ENCODE peak calls at places on chromosomes 7 and 10, in seven cellular contexts. B, N, T, Z, I, H and E are unnamed samples.
A peak's percentile ranks its signal among the peaks of the same experiment; 100 is the strongest.

GRCh38 chr10:71086439-71087080 is 125.8 kb upstream of the UNC5B start:
- DNase-seq in B (no peak), N (no peak), T (no peak), Z (peak; percentile 22), I (no peak), H (no peak), E (no peak)

GRCh38 chr7:17054206-17054605 is 172.4 kb upstream of the AGR3 start:
- DNase-seq in B (no peak), N (no peak), T (no peak), Z (no peak), I (no peak), H (no peak), E (no peak)

GRCh38 chr10:1404236-1404952 is 332.9 kb downstream of the ADARB2 start:
- DNase-seq in B (no peak), N (no peak), T (no peak), Z (no peak), I (no peak), H (no peak), E (no peak)

GRCh38 chr10:104683567-104683966 is 42.5 kb downstream of the SORCS3 start:
- DNase-seq in B (no peak), N (no peak), T (no peak), Z (no peak), I (no peak), H (no peak), E (no peak)

GRCh38 chr7:936131-937054 is 18.1 kb downstream of the ADAP1 start:
- DNase-seq in B (peak; percentile 71), N (no peak), T (peak; percentile 95), Z (peak; percentile 31), I (peak; percentile 13), H (peak; percentile 48), E (no peak)

GRCh38 chr10:121092341-121093099 is 241.4 kb downstream of the WDR11 start:
- DNase-seq in B (no peak), N (no peak), T (no peak), Z (peak; percentile 34), I (no peak), H (peak; percentile 10), E (no peak)

GRCh38 chr10:74822101-74822500 is 4.3 kb upstream of the KAT6B start:
- DNase-seq in B (no peak), N (no peak), T (no peak), Z (peak; percentile 98), I (no peak), H (no peak), E (no peak)

GRCh38 chr10:133170092-133170491 is 10.1 kb downstream of the KNDC1 start:
- DNase-seq in B (no peak), N (peak; percentile 18), T (no peak), Z (no peak), I (no peak), H (no peak), E (no peak)

GRCh38 chr10:24694086-24694485 is 29.6 kb downstream of the ARHGAP21 start:
- DNase-seq in B (no peak), N (no peak), T (no peak), Z (no peak), I (peak; percentile 52), H (no peak), E (no peak)
- H3K4me2 ChIP-seq in B (no peak overlapping the region), N (no peak overlapping the region), T (no peak overlapping the region), Z (no peak overlapping the region), I (no peak overlapping the region), H (no peak overlapping the region), E (no peak overlapping the region)

DNA sequence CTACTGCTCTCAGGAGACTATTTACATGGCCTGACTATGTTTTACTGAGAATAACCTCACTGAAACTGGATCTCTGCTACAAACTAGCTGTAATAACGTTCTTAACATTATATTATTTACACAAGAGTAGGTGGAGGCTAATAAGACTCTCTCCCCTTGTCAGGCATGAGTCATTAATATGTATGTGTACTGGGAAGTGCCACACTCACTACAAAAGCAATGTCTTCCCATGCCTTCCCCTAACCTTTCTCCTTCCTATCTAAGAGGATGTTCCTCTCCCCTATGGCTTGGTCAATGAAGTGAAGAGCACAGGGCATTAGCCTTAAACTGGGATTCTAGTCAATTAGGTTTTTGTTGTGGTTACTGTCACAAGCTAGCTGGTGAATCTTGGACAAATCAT is 147.9 kb downstream of the DGKB start:
- DNase-seq in B (no peak), N (no peak), T (no peak), Z (peak; percentile 81), I (peak; percentile 76), H (no peak), E (peak; percentile 67)
- H3K4me2 ChIP-seq in B (peak overlapping the region; percentile 23), N (no peak overlapping the region), T (no peak overlapping the region), Z (peak overlapping the region; percentile 37), I (no peak overlapping the region), H (no peak overlapping the region), E (peak overlapping the region; percentile 67)

GRCh38 chr7:2729893-2730716 is 42.1 kb downstream of the AMZ1 start:
- DNase-seq in B (no peak), N (no peak), T (no peak), Z (no peak), I (peak; percentile 68), H (no peak), E (no peak)

GRCh38 chr7:2730846-2731770 is 43.1 kb downstream of the AMZ1 start:
- DNase-seq in B (no peak), N (peak; percentile 20), T (no peak), Z (no peak), I (no peak), H (no peak), E (no peak)

GRCh38 chr7:2729043-2729892 is 41.3 kb downstream of the AMZ1 start:
- DNase-seq in B (no peak), N (no peak), T (no peak), Z (no peak), I (peak; percentile 46), H (no peak), E (no peak)

GRCh38 chr7:2726316-2727018 is 38.5 kb downstream of the AMZ1 start:
- DNase-seq in B (no peak), N (no peak), T (no peak), Z (no peak), I (no peak), H (no peak), E (no peak)

DNA sequence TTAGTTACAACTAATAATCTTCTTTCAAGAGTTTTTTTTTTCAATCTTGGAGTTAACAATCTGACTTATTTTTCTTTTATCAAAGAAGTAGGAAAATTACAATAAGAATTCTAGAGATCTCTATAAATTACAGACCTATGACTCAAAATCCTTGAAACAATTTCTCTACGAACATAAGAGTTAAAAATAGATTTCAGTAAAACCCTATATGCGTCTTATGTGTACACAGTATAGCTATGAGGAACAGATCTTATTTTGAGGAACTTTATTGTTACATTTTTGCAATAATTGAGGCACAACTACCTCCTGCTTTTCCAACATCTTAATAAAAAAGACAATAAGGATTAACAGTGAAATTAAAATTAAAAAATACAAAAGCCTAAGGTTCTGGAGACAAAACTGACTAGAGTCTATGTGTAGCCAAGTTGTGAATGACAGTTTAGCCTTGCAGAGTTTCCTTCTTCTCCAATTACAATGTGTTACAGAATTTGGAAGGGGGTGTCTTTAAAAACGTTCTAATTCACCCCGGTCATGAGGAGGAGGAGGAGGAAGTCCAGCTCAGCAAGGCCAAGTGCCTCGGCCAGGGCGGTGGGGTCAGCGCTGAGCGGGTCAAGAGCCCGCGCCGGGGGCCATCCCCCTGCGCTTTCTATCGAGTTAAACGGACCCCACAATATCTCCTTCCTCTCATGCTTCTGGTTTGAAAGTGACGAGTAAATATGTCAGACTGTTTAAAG is 40.5 kb downstream of the AMZ1 start:
- DNase-seq in B (no peak), N (no peak), T (no peak), Z (no peak), I (peak; percentile 27), H (no peak), E (no peak)
- H3K4me2 ChIP-seq in B (no peak overlapping the region), N (no peak overlapping the region), T (no peak overlapping the region), Z (no peak overlapping the region), I (peak overlapping the region; percentile 26), H (no peak overlapping the region), E (no peak overlapping the region)

GRCh38 chr10:54650547-54650946 is 150.5 kb downstream of the PCDH15 start:
- DNase-seq in B (no peak), N (no peak), T (no peak), Z (no peak), I (no peak), H (no peak), E (no peak)
- H3K4me2 ChIP-seq in B (no peak overlapping the region), N (no peak overlapping the region), T (no peak overlapping the region), Z (no peak overlapping the region), I (no peak overlapping the region), H (no peak overlapping the region), E (no peak overlapping the region)

DNA sequence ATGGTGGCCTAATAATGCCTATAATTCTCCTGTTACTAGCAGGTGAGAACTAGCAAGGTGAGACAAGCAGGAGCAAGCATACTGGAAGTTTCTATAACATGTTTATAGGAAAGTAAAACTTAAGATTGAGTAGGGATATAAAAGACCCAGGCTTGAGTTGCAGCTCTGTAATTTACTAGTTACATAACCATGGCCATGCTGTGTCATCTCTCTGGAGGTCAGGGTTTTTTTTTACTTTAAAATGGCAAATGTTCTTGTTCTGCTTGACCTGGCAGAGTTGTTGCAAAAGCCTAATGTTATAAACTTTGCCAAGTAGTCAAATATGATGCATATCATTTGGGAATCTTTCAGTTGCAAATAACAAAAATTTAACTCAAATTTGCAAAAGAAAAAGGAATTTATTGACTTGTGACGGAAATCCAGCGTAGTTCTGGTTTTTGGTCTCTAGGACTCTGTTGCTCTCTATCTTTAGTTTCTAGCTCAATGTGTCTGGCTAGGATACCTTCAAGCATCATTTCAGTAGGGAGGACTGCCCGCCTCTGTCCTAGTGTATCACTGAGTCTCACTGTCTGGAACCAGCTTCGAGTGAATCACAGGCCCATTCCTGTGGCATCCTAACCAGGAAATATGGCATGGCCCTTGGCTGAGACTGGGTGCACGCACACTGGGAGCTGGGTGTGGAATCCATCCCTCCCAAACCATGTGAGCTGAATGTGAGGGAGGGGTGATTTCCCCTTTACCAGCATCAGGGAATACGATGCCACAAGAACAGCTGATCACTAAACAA is 67.9 kb downstream of the ADAM22 start:
- DNase-seq in B (no peak), N (no peak), T (no peak), Z (no peak), I (no peak), H (no peak), E (no peak)
- H3K4me2 ChIP-seq in B (no peak overlapping the region), N (no peak overlapping the region), T (no peak overlapping the region), Z (no peak overlapping the region), I (no peak overlapping the region), H (no peak overlapping the region), E (no peak overlapping the region)

DNA sequence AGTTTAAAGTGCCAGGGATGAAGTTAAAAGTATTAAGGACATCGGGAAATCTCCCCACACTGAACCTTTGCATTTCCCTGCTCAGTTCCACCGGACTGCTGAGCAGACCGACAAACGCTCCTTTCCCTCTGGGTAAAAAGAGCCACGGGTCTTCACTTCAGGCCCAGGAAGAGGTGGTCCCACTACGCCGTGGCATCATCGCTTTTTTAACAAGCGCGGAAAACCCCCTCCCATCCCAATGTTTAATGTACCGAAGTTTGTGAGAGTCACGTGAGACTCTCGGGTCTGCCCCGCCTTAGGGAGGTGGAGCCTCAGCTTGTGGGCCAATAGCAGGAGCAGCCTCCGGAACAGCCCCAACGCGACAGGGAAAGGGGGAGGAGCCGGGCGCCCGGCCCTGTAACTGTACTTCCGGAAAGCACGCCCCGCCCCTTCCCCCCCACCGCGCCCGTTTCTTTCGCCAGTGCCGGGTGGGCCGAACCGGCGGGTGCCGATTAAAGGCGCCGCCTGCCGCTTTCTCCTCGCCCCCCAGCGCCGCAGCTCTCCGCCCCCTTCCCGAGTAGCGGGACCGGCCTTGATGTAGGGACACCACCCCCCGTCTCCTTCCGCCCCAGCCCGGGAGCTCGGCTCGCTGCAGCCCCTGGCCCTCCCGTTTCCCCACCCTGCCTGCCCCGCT is 2.3 kb upstream of the TRIM8 start:
- DNase-seq in B (peak; percentile 96), N (peak; percentile 98), T (peak; percentile 90), Z (peak; percentile 90), I (peak; percentile 97), H (peak; percentile 97), E (peak; percentile 98)
- H3K4me2 ChIP-seq in B (peak overlapping the region; percentile 95), N (peak overlapping the region; percentile 81), T (peak overlapping the region; percentile 93), Z (peak overlapping the region; percentile 97), I (peak overlapping the region; percentile 79), H (peak overlapping the region; percentile 99), E (peak overlapping the region; percentile 73)